ENCODE peak calls at places on chromosome 20, in four cellular contexts. J, G, W and L are unnamed samples.

GRCh38 chr20:45487231-45487635 is 17.7 kb downstream of the WFDC2 start:
- DNase-seq in W (no peak), J (no peak), G (no peak), L (no peak)

GRCh38 chr20:19354950-19355349 is 142.5 kb downstream of the SLC24A3 start:
- DNase-seq in W (no peak), J (no peak), G (peak), L (no peak)

GRCh38 chr20:22438926-22439325 is 145.4 kb downstream of the FOXA2 start:
- DNase-seq in G (no peak), W (no peak), J (no peak), L (no peak)

GRCh38 chr20:52791091-52791490 is 181.1 kb upstream of the TSHZ2 start:
- DNase-seq in J (no peak), G (no peak), W (no peak), L (no peak)

GRCh38 chr20:22586645-22587310 is 2.4 kb upstream of the FOXA2 start:
- DNase-seq in W (no peak), G (no peak), J (no peak), L (no peak)

GRCh38 chr20:47963022-47963421 is 177.7 kb upstream of the SULF2 start:
- DNase-seq in G (no peak), W (no peak), J (no peak), L (no peak)

GRCh38 chr20:48139262-48140041 is 354.2 kb upstream of the SULF2 start:
- DNase-seq in G (no peak), W (no peak), J (no peak), L (no peak)

GRCh38 chr20:59579404-59580207 is 24.7 kb upstream of the PHACTR3 start:
- DNase-seq in G (no peak), W (no peak), J (no peak), L (no peak)

GRCh38 chr20:53579581-53580375 is 13.9 kb downstream of the ZNF217 start:
- DNase-seq in G (peak), J (peak), W (no peak), L (peak)

GRCh38 chr20:25571817-25572216 is 13.5 kb downstream of the NINL start:
- DNase-seq in J (no peak), G (no peak), W (no peak), L (no peak)

GRCh38 chr20:62405108-62405980 is 1.7 kb downstream of the CABLES2 start:
- DNase-seq in G (peak), W (no peak), J (peak), L (peak)

GRCh38 chr20:44501448-44501847 is 20.4 kb downstream of the SERINC3 start:
- DNase-seq in W (no peak), G (peak), J (peak), L (peak)

GRCh38 chr20:48807586-48808381 is 20.0 kb downstream of the PREX1 start:
- DNase-seq in W (no peak), J (no peak), G (no peak), L (no peak)

GRCh38 chr20:48406462-48407235 is 421.1 kb downstream of the PREX1 start:
- DNase-seq in J (no peak), G (no peak), W (no peak), L (no peak)

GRCh38 chr20:33908351-33908750 is 85.4 kb upstream of the RALY start:
- DNase-seq in J (peak), G (no peak), W (no peak), L (no peak)

GRCh38 chr20:54078296-54078695 is 7.9 kb upstream of the BCAS1 start:
- DNase-seq in W (no peak), G (no peak), J (no peak), L (no peak)

GRCh38 chr20:6660441-6660840 is 107.0 kb upstream of the BMP2 start:
- DNase-seq in G (no peak), J (no peak), W (no peak), L (no peak)

GRCh38 chr20:18943542-18943941 is 130.0 kb downstream of the SCP2D1 start:
- DNase-seq in J (no peak), G (no peak), W (no peak), L (no peak)

GRCh38 chr20:1848378-1848777 is 46.8 kb upstream of the SIRPA start:
- DNase-seq in G (no peak), W (no peak), J (no peak), L (no peak)

GRCh38 chr20:31674895-31675827 is 37.4 kb downstream of the COX4I2 start:
- DNase-seq in J (peak), G (peak), W (no peak), L (peak)

GRCh38 chr20:20452254-20452676 is 84.4 kb downstream of the INSM1 start:
- DNase-seq in G (peak), W (peak), J (peak), L (peak)

GRCh38 chr20:43727980-43728590 is 1.3 kb upstream of the GTSF1L start:
- DNase-seq in J (peak), W (no peak), G (no peak), L (no peak)

GRCh38 chr20:1209447-1210387 is 6.5 kb downstream of the C20orf202 start:
- DNase-seq in W (no peak), G (peak), J (peak), L (peak)

GRCh38 chr20:48789185-48789668 is 38.6 kb downstream of the PREX1 start:
- DNase-seq in W (no peak), J (no peak), G (no peak), L (no peak)

GRCh38 chr20:60899320-60899719 is 352.7 kb upstream of the CDH4 start:
- DNase-seq in W (no peak), G (no peak), J (no peak), L (no peak)

GRCh38 chr20:35981969-35982368 is 13.6 kb downstream of the CNBD2 start:
- DNase-seq in J (no peak), W (no peak), G (no peak), L (no peak)

GRCh38 chr20:21389368-21389767 is 8.0 kb downstream of the NKX2-4 start:
- DNase-seq in J (peak), W (peak), G (no peak), L (no peak)

GRCh38 chr20:45355209-45355608 is 7.0 kb upstream of the SDC4 start:
- DNase-seq in G (peak), W (no peak), J (peak), L (peak)

GRCh38 chr20:41697861-41698559 is 79.8 kb upstream of the CHD6 start:
- DNase-seq in G (peak), J (peak), W (no peak), L (peak)

GRCh38 chr20:34525342-34525708 is 9.1 kb downstream of the DYNLRB1 start:
- DNase-seq in J (no peak), G (no peak), W (no peak), L (no peak)

GRCh38 chr20:61998343-61999121 is 67.1 kb downstream of the TAF4 start:
- DNase-seq in J (no peak), G (no peak), W (no peak), L (no peak)

GRCh38 chr20:25195962-25196700 is 619 bp downstream of the ENTPD6 start:
- DNase-seq in W (no peak), J (peak), G (peak), L (no peak)

GRCh38 chr20:7637184-7637583 is 303.1 kb downstream of the HAO1 start:
- DNase-seq in J (no peak), W (no peak), G (peak), L (no peak)

GRCh38 chr20:57118107-57118769 is 148.2 kb downstream of the BMP7 start:
- DNase-seq in G (no peak), J (no peak), W (no peak), L (no peak)

GRCh38 chr20:1333462-1334369 is 4.8 kb upstream of the SDCBP2 start:
- DNase-seq in G (no peak), J (no peak), W (no peak), L (no peak)

GRCh38 chr20:32285621-32286334 is 8.3 kb downstream of the KIF3B start:
- DNase-seq in G (peak), W (no peak), J (peak), L (peak)

GRCh38 chr20:32031007-32031958 is 20.8 kb upstream of the HCK start:
- DNase-seq in G (peak), W (peak), J (peak), L (peak)

GRCh38 chr20:44615169-44615791 is 32.9 kb downstream of the PKIG start:
- DNase-seq in J (peak), W (no peak), G (no peak), L (no peak)

DNA sequence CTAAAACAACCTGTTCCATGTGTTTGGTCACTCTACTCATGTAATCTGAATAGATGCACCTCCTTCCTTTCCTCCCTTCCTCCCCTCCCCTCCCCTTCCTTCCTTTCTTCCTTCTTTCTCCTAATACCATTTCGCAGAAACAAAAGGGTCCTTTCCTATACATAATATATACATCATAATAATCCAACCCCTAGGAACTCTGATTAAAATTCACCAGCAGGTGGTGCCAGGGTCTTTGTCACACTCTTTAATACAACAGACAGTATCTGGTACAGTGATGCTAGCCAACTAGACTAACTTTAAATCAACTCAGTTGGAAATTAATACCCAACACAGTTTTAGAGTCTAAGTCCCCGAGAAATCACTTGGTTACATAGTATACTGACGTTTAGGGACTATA is 181.2 kb upstream of the SHLD1 start:
- DNase-seq in J (peak), W (no peak), G (peak), L (peak)
- TF ChIP-seq CTCF in J (peak), W (peak), G (peak), L (peak)

GRCh38 chr20:58147628-58148370 is 80.7 kb downstream of the ANKRD60 start:
- DNase-seq in J (no peak), G (no peak), W (no peak), L (no peak)

GRCh38 chr20:58146761-58147160 is 81.7 kb downstream of the ANKRD60 start:
- DNase-seq in J (no peak), G (no peak), W (no peak), L (no peak)

GRCh38 chr20:58150772-58151171 is 77.7 kb downstream of the ANKRD60 start:
- DNase-seq in J (no peak), G (no peak), W (no peak), L (no peak)

GRCh38 chr20:58149412-58150091 is 78.9 kb downstream of the ANKRD60 start:
- DNase-seq in J (no peak), G (no peak), W (no peak), L (no peak)

GRCh38 chr20:58148891-58149290 is 79.6 kb downstream of the ANKRD60 start:
- DNase-seq in J (no peak), W (no peak), G (no peak), L (no peak)
- TF ChIP-seq CTCF in J (no peak), W (no peak), G (no peak), L (no peak)

GRCh38 chr20:39939241-39939865 is 749.7 kb downstream of the MAFB start:
- DNase-seq in G (no peak), W (no peak), J (no peak), L (peak)
- TF ChIP-seq CTCF in G (no peak), W (no peak), J (no peak), L (no peak)

DNA sequence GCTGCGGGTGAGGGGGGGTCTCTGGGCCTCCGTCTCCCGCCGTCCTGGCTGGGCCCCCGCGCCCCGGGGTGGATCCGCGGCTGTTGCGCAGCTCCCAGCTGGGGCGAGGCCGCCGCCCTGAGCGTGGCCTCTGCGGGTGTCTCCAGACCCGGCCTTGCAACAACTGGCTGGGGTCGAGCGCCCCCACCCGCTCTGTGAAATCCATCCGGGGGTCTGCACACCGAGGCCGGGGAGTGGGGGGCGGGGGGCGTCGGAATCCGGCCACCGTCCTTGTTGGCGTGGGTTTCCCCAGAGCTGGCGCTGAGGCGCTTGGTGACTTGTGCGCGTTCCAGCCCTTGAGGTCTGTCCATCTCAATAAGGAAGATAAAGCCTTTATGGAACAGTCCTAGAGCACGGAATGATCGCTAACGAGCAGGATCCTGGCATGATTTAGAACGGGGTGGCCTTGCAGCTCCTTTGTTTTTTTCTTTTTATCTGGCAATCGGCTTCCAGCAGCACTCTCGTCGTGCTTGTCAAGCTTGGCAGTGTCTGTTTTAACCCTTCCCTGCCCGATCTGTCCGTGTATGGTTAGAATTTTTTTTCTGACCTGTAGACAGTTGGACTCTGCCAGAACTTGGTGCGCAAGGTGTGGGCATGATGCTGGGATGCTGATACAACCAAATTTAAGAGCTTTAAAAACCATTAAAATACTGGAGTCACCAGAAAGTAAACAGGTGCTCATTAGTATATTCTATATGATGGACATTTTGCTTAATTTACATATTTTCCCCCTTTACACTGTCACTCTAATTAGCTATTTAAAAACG is 675 bp downstream of the DSTN start:
- DNase-seq in G (peak), W (no peak), J (peak), L (peak)
- TF ChIP-seq CTCF in G (no peak), W (no peak), J (peak), L (no peak)

DNA sequence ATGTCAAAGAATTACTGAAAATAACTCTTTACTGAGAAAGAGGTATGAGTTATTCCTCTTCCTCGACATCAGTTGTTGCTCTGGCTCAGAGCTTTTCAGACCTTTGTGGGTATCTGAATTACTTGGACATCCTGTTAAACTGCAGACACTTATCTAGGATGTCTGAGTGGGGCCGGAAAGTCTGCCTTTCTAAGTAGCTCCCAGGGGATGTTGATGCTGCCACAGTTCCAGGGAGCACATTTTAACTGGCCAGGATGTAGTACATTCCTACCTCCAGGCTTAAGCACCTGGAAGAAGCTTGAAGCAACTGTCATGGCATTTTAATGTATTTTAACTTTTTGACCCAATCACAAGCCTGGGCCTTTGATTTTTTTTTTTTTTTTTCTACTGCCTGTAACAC is 265.8 kb upstream of the PLCB4 start:
- DNase-seq in G (peak), J (no peak), W (no peak), L (no peak)
- TF ChIP-seq CTCF in G (no peak), J (no peak), W (no peak), L (no peak)

GRCh38 chr20:51023617-51024155 is 779 bp upstream of the KCNG1 start:
- DNase-seq in G (no peak), W (no peak), J (no peak), L (no peak)
- TF ChIP-seq CTCF in G (no peak), W (no peak), J (no peak), L (no peak)

GRCh38 chr20:15375836-15376235 is 1038.4 kb upstream of the FLRT3 start:
- DNase-seq in G (no peak), W (no peak), J (no peak), L (no peak)

GRCh38 chr20:15380770-15381169 is 1043.4 kb upstream of the FLRT3 start:
- DNase-seq in W (no peak), J (no peak), G (no peak), L (no peak)

GRCh38 chr20:15379897-15380296 is 1042.5 kb upstream of the FLRT3 start:
- DNase-seq in W (no peak), G (no peak), J (no peak), L (no peak)

DNA sequence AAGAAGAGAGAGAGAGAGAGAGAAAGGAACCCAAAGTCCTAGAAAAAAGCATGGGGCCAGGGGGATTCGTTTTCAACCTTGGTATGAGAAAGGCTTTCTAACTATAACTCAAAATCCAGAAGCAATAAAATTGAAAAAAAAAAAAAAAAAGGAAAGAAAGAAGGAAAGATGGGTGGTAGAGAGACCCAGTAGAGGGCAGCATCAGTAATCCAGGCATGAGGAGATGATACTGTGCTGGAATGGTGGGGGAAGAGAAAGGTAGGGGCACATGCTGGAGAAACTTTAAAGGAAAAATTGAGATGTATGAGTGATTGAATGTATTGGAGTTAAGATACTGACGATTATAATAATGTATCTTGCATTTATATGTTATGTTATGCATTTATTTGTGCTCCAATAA is 1040.7 kb upstream of the FLRT3 start:
- DNase-seq in J (no peak), W (no peak), G (no peak), L (peak)
- TF ChIP-seq CTCF in J (peak), W (peak), G (no peak), L (peak)

DNA sequence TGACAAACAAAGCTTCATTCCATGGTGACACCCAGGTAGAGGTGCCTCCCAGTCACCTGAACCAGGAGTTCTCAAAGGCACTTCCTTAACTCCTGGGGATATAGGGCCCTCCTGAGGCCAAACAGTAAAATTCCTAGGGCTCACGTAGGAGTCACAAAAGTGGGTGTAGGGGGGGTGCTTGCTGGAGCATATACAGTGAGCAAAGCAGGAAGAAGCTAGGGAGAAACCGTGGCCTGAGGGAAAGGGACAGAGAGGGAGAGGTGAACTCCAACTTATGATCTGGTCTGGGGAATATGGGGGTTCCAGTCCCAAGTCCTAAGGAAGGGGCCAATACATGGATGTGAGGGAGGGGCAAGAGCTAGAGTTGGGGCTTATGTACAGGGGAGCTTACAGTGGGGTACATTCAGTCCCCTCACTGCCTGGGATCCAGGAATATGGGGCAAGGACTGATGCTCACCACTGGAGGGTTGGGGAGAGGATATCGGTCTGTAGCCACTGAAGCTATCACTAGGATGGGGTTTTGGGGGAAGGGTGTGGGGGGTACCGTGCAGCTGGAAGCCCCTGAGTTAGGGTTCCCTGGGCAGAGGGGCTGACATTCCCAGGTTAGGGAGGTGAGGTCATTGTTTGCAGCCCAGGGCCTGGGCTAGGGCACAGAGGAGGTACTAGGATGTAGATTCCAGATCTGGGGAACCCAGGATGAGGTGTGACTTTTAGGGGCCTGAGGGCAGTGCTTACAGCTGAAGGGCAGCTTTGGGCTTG is 950 bp downstream of the PEDS1 start:
- DNase-seq in W (no peak), G (peak), J (no peak), L (no peak)
- TF ChIP-seq CTCF in W (no peak), G (no peak), J (no peak), L (peak)

GRCh38 chr20:38763616-38764015 is 15.4 kb downstream of the ACTR5 start:
- DNase-seq in J (no peak), G (no peak), W (no peak), L (no peak)

GRCh38 chr20:38769376-38770295 is 21.4 kb downstream of the ACTR5 start:
- DNase-seq in W (no peak), J (no peak), G (no peak), L (no peak)

GRCh38 chr20:38762174-38762573 is 13.9 kb downstream of the ACTR5 start:
- DNase-seq in J (no peak), W (no peak), G (no peak), L (no peak)

GRCh38 chr20:38764563-38765355 is 16.5 kb downstream of the ACTR5 start:
- DNase-seq in J (peak), W (peak), G (peak), L (peak)

DNA sequence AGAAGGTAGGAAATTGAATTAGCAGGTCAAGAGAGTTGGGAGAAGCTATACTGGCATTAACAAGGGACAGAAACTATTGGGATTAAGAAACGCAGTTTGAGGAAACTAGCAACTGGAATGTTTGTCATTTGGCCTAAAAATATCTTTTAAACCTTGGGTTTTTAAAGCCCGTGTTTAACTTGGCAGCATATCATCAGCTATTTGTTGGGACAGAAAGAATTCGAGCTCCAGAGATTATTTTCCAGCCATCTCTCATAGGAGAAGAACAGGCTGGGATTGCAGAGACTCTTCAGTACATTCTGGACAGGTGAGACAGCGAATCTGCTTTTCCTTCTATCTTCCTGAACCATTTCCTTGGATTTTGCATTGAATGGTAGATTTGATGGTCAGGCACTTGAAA is 17.8 kb downstream of the ACTR5 start:
- DNase-seq in G (no peak), W (no peak), J (no peak), L (peak)
- TF ChIP-seq CTCF in G (no peak), W (no peak), J (no peak), L (no peak)